ENCODE peak calls at places on chromosomes 7 and 10, in six cellular contexts. H, Z, L, D, J and U are unnamed samples.

GRCh38 chr10:35882422-35883150 is 240.5 kb upstream of the FZD8 start:
- DNase-seq in H (no peak), Z (no peak), L (no peak), D (no peak), J (no peak), U (no peak)

GRCh38 chr7:26090927-26091519 is 61.0 kb upstream of the NFE2L3 start:
- DNase-seq in H (no peak), Z (no peak), L (no peak), D (peak), J (no peak), U (no peak)

GRCh38 chr10:15444105-15445021 is 73.3 kb upstream of the FAM171A1 start:
- DNase-seq in H (no peak), Z (no peak), L (no peak), D (no peak), J (no peak), U (no peak)

GRCh38 chr10:30435068-30435422 is 1.1 kb downstream of the MAP3K8 start:
- DNase-seq in H (peak), Z (peak), L (no peak), D (no peak), J (peak), U (no peak)

GRCh38 chr7:4159761-4160554 is 522.1 kb upstream of the FOXK1 start:
- DNase-seq in H (no peak), Z (no peak), L (no peak), D (no peak), J (no peak), U (no peak)

GRCh38 chr7:128767475-128768110 is 8.0 kb downstream of the OPN1SW start:
- DNase-seq in H (no peak), Z (no peak), L (no peak), D (no peak), J (no peak), U (no peak)

GRCh38 chr10:48496831-48497792 is 107.8 kb downstream of the ARHGAP22 start:
- DNase-seq in H (peak), Z (no peak), L (no peak), D (no peak), J (no peak), U (no peak)

GRCh38 chr10:117488004-117488403 is 54.5 kb upstream of the EMX2 start:
- DNase-seq in H (no peak), Z (no peak), L (no peak), D (no peak), J (no peak), U (no peak)

GRCh38 chr7:99184468-99185225 is 23.3 kb downstream of the KPNA7 start:
- DNase-seq in H (no peak), Z (no peak), L (no peak), D (no peak), J (no peak), U (no peak)

GRCh38 chr10:121057291-121057690 is 206.1 kb downstream of the WDR11 start:
- DNase-seq in H (no peak), Z (no peak), L (no peak), D (no peak), J (no peak), U (no peak)

GRCh38 chr10:112990271-112990670 is 40.2 kb downstream of the TCF7L2 start:
- DNase-seq in H (no peak), Z (no peak), L (no peak), D (no peak), J (no peak), U (no peak)

GRCh38 chr10:62617702-62618451 is 186.6 kb upstream of the ADO start:
- DNase-seq in H (no peak), Z (no peak), L (no peak), D (no peak), J (no peak), U (no peak)

GRCh38 chr10:60429084-60429849 is 39.6 kb upstream of the ANK3 start:
- DNase-seq in H (no peak), Z (no peak), L (no peak), D (no peak), J (no peak), U (no peak)

GRCh38 chr10:84574101-84574500 is 245.7 kb downstream of the CCSER2 start:
- DNase-seq in H (no peak), Z (no peak), L (no peak), D (no peak), J (no peak), U (no peak)
- TF ChIP-seq CTCF in H (no peak), Z (no peak), L (no peak), D (peak), J (no peak), U (peak)

GRCh38 chr7:135335628-135336139 is 102.0 kb downstream of the STRA8 start:
- DNase-seq in H (peak), Z (peak), L (no peak), D (peak), J (peak), U (peak)
- TF ChIP-seq CTCF in H (peak), Z (peak), L (no peak), D (peak), J (no peak), U (peak)

GRCh38 chr10:6406220-6407033 is 173.6 kb downstream of the PRKCQ start:
- DNase-seq in H (no peak), Z (no peak), L (no peak), D (peak), J (no peak), U (no peak)
- TF ChIP-seq CTCF in H (peak), Z (peak), L (peak), D (peak), J (no peak), U (peak)

DNA sequence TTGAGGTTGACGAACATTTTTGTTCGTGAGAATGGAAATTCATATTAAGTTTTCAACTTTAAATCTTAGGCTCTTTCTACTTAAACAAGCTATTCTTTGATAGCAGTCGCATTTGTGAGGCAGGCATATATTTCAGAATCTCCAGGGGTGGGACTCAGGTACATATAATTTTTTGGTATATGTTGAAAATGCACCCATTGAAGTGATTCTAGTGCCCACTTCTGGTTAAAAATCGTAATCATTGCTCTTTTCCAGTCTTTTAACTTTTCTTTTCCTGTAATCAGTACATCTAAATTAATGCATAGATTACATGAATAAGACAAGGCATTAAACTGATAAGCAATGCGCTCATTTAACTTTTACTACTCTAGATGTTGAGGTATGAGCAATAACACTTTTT is 67.8 kb downstream of the ZNRF2 start:
- DNase-seq in H (no peak), Z (no peak), L (no peak), D (peak), J (no peak), U (no peak)
- TF ChIP-seq CTCF in H (no peak), Z (no peak), L (peak), D (peak), J (no peak), U (no peak)

GRCh38 chr7:38748056-38748610 is 117.0 kb upstream of the AMPH start:
- DNase-seq in H (no peak), Z (no peak), L (no peak), D (no peak), J (no peak), U (no peak)
- TF ChIP-seq CTCF in H (peak), Z (no peak), L (no peak), D (peak), J (no peak), U (peak)

DNA sequence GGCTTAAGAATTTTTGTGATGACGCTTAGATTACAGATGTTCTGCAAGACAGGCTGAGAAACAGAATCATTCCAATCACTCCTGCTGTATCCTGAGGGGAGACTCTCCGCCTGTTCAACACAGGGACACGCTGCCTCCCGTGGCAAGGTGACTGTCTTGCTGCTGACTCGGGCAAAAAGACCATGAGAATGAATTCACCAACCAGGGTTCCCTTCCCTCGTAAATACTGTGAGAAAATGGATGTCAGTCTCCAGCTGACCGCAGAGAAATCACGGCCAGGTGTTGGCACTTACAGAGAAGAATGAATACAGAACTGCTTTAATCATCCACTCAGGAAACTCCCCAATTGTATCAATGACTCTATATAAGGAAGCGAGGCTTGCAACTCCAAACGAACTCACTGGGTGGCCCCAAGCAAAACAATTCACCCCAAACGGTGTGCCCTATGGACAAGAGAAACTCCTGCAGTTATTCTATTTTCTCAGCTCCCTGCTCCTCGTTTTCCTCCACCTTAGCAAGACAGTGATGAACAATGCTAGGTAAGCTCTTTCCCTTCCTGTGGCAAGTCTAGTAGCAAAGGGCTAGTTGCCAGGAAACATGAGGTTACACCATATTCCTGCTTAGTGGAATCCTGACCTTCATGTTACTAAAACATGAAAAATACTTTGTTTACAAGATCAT is 22.8 kb downstream of the GNA12 start:
- DNase-seq in H (no peak), Z (no peak), L (no peak), D (peak), J (no peak), U (no peak)
- TF ChIP-seq CTCF in H (no peak), Z (no peak), L (no peak), D (peak), J (no peak), U (peak)

GRCh38 chr10:71213127-71213616 is 802 bp downstream of the UNC5B start:
- DNase-seq in H (peak), Z (peak), L (peak), D (peak), J (peak), U (no peak)

GRCh38 chr10:71211053-71211452 is 1.3 kb upstream of the UNC5B start:
- DNase-seq in H (no peak), Z (no peak), L (no peak), D (no peak), J (no peak), U (no peak)

GRCh38 chr10:71211759-71212248 is 566 bp upstream of the UNC5B start:
- DNase-seq in H (no peak), Z (no peak), L (no peak), D (no peak), J (no peak), U (no peak)

GRCh38 chr10:71213761-71214440 is 1.5 kb downstream of the UNC5B start:
- DNase-seq in H (peak), Z (peak), L (no peak), D (no peak), J (no peak), U (no peak)

DNA sequence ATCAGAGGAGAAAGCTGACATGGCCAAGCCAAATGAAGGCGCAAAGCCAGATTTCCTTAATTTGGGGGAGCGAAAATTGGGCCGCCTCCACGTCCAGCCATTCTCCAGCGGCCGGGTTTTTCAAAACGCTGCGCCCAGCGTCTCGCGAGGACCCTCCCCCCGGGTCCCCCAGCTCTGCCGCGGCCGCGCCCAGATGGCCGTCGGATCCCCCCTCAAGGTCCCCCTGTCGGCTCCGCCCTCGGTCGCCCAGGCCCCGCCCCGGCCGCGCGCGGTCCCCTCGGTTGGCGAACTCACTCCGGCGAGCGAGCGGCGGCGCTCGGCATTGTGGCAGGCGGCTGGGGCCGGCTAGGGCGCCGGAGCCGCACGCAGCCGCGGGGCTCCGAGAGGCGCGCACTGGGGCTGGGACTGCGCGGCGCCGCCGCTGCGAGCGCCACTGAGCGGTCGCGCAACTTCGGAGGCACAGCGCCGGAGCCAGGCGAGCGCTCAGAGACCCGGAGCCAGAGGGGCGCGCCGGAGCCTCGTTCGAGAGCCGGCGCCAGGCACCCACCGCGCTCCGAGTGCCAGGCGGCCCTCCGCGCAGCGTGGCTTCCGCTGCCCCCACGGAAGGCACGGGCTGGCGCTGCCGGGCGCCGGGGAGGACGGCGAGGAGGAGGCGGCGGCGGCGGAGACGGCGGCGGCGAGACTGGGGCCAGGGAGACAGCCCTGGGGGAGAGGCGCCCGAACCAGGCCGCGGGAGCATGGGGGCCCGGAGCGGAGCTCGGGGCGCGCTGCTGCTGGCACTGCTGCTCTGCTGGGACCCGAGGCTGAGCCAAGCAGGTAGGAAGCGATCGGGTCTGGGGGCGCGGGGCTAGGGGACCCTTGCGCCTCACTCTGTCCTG is at the start of gene UNC5B:
- DNase-seq in H (peak), Z (peak), L (peak), D (peak), J (peak), U (peak)
- TF ChIP-seq CTCF in H (no peak), Z (peak), L (no peak), D (peak), J (no peak), U (peak)

DNA sequence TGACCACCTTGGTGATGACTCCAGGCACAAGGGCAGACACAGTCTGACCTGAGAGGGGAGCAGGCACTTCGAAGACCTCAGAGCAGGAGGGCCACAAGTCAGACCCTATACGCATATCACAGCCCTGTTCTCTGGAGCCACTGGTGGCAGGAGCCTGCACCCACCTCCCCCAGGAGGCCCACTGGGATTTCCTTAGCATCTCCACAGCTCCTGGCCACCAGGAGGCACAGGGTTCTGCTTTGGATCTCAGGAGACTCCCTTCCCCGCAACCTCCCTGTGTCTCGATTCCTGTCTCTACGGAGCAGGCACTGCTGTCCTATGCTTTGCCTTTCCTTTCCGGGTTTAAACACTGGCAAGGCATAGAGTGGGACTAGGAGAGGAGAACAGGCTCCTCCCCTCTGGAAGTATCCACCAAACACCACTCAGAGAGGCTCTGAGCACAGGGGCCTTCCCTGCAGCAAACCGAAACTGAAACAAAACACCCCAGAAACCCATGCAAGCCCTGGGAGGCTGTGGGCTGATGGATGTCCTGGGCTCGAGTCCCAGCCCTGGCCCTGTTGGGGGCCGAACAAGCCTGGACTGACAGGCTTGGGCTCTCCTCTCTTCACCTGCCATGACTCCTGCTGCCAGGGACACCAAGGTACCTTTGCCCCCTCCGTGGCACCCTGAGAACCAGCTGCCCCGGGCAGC is 166.3 kb downstream of the NEURL1 start:
- DNase-seq in H (peak), Z (peak), L (peak), D (no peak), J (peak), U (no peak)
- TF ChIP-seq CTCF in H (no peak), Z (no peak), L (no peak), D (no peak), J (no peak), U (no peak)